ENCODE peak calls at places on chromosomes 2 and 18, in eight cellular contexts. One of them, this sample, is unnamed.
A peak's percentile ranks its signal among the peaks of the same experiment; 100 is the strongest.

GRCh38 chr18:3234457-3234856 is 13.1 kb upstream of the MYL12A start:
- DNase-seq in prostate gland: no peak
- DNase-seq in HCT116: no peak
- DNase-seq in GM23338: no peak
- DNase-seq in stomach: no peak
- DNase-seq in spleen: no peak
- DNase-seq in vagina: no peak
- DNase-seq in sigmoid colon: no peak
- DNase-seq in this sample: no peak

GRCh38 chr2:14642499-14642898 is 10.0 kb downstream of the LRATD1 start:
- DNase-seq in prostate gland: no peak
- DNase-seq in HCT116: no peak
- DNase-seq in GM23338: peak; percentile 54
- DNase-seq in stomach: no peak
- DNase-seq in spleen: no peak
- DNase-seq in vagina: no peak
- DNase-seq in sigmoid colon: no peak
- DNase-seq in this sample: no peak

GRCh38 chr18:56696966-56697365 is 45.8 kb downstream of the WDR7 start:
- DNase-seq in prostate gland: no peak
- DNase-seq in HCT116: no peak
- DNase-seq in GM23338: no peak
- DNase-seq in stomach: no peak
- DNase-seq in spleen: no peak
- DNase-seq in vagina: no peak
- DNase-seq in sigmoid colon: no peak
- DNase-seq in this sample: no peak

GRCh38 chr18:1995041-1995612 is 576.2 kb downstream of the METTL4 start:
- DNase-seq in prostate gland: no peak
- DNase-seq in HCT116: no peak
- DNase-seq in GM23338: no peak
- DNase-seq in stomach: no peak
- DNase-seq in spleen: no peak
- DNase-seq in vagina: no peak
- DNase-seq in sigmoid colon: no peak
- DNase-seq in this sample: no peak

GRCh38 chr2:101883860-101884259 is 107.9 kb upstream of the IL1R2 start:
- DNase-seq in prostate gland: peak; percentile 33
- DNase-seq in HCT116: peak; percentile 8
- DNase-seq in GM23338: peak; percentile 69
- DNase-seq in stomach: no peak
- DNase-seq in spleen: no peak
- DNase-seq in vagina: no peak
- DNase-seq in sigmoid colon: no peak
- DNase-seq in this sample: no peak

GRCh38 chr2:223203971-223204370 is 152.0 kb downstream of the KCNE4 start:
- DNase-seq in prostate gland: no peak
- DNase-seq in HCT116: no peak
- DNase-seq in GM23338: no peak
- DNase-seq in stomach: no peak
- DNase-seq in spleen: no peak
- DNase-seq in vagina: no peak
- DNase-seq in sigmoid colon: no peak
- DNase-seq in this sample: no peak

GRCh38 chr18:47730795-47731194 is 199.7 kb downstream of the SMAD2 start:
- DNase-seq in prostate gland: no peak
- DNase-seq in HCT116: no peak
- DNase-seq in GM23338: peak; percentile 27
- DNase-seq in stomach: no peak
- DNase-seq in spleen: peak; percentile 33
- DNase-seq in vagina: no peak
- DNase-seq in sigmoid colon: peak; percentile 34
- DNase-seq in this sample: no peak

GRCh38 chr2:16241166-16242160 is 301.1 kb downstream of the MYCN start:
- DNase-seq in prostate gland: no peak
- DNase-seq in HCT116: no peak
- DNase-seq in GM23338: no peak
- DNase-seq in stomach: no peak
- DNase-seq in spleen: no peak
- DNase-seq in vagina: no peak
- DNase-seq in sigmoid colon: no peak
- DNase-seq in this sample: no peak

GRCh38 chr2:43623052-43623451 is 14.0 kb upstream of the PLEKHH2 start:
- DNase-seq in prostate gland: no peak
- DNase-seq in HCT116: no peak
- DNase-seq in GM23338: no peak
- DNase-seq in stomach: no peak
- DNase-seq in spleen: no peak
- DNase-seq in vagina: no peak
- DNase-seq in sigmoid colon: peak; percentile 85
- DNase-seq in this sample: no peak

GRCh38 chr2:111119847-111120252 is 864 bp upstream of the BCL2L11 start:
- DNase-seq in prostate gland: no peak
- DNase-seq in HCT116: no peak
- DNase-seq in GM23338: no peak
- DNase-seq in stomach: no peak
- DNase-seq in spleen: no peak
- DNase-seq in vagina: no peak
- DNase-seq in sigmoid colon: no peak
- DNase-seq in this sample: no peak

GRCh38 chr2:8169443-8169842 is 512.4 kb upstream of the ID2 start:
- DNase-seq in prostate gland: no peak
- DNase-seq in HCT116: no peak
- DNase-seq in GM23338: no peak
- DNase-seq in stomach: no peak
- DNase-seq in spleen: no peak
- DNase-seq in vagina: no peak
- DNase-seq in sigmoid colon: no peak
- DNase-seq in this sample: no peak

GRCh38 chr2:68719912-68720311 is 14.7 kb upstream of the ARHGAP25 start:
- DNase-seq in prostate gland: no peak
- DNase-seq in HCT116: no peak
- DNase-seq in GM23338: no peak
- DNase-seq in stomach: no peak
- DNase-seq in spleen: no peak
- DNase-seq in vagina: no peak
- DNase-seq in sigmoid colon: no peak
- DNase-seq in this sample: no peak

GRCh38 chr2:68716948-68717661 is 17.5 kb upstream of the ARHGAP25 start:
- DNase-seq in prostate gland: no peak
- DNase-seq in HCT116: no peak
- DNase-seq in GM23338: no peak
- DNase-seq in stomach: no peak
- DNase-seq in spleen: no peak
- DNase-seq in vagina: no peak
- DNase-seq in sigmoid colon: no peak
- DNase-seq in this sample: no peak

GRCh38 chr2:68722712-68723111 is 11.9 kb upstream of the ARHGAP25 start:
- DNase-seq in prostate gland: no peak
- DNase-seq in HCT116: peak; percentile 6
- DNase-seq in GM23338: peak; percentile 64
- DNase-seq in stomach: no peak
- DNase-seq in spleen: no peak
- DNase-seq in vagina: peak; percentile 56
- DNase-seq in sigmoid colon: no peak
- DNase-seq in this sample: no peak

GRCh38 chr2:68721482-68722071 is 13.0 kb upstream of the ARHGAP25 start:
- DNase-seq in prostate gland: no peak
- DNase-seq in HCT116: peak; percentile 68
- DNase-seq in GM23338: no peak
- DNase-seq in stomach: peak; percentile 60
- DNase-seq in spleen: no peak
- DNase-seq in vagina: peak; percentile 27
- DNase-seq in sigmoid colon: no peak
- DNase-seq in this sample: peak; percentile 55

DNA sequence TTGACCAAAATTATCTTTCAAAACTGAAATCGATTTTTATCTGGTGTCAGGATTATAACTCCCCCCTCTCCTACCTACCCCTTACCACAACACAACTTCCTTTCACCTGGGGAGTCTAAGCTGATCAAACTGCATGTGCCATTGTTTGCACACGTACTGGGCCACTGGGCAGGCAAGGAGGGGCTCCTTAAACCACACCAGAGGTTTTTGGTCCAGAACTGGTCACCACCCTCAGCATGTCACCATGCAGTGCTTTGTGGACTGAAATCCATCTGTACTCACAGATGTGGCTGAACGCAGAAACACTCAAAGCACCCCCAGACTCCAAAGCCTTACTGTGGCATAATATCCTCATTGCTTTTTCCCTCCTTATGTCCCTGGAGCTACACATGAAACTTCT is 13.9 kb upstream of the ARHGAP25 start:
- DNase-seq in prostate gland: no peak
- DNase-seq in HCT116: no peak
- DNase-seq in GM23338: no peak
- DNase-seq in stomach: no peak
- DNase-seq in spleen: no peak
- DNase-seq in vagina: no peak
- DNase-seq in sigmoid colon: no peak
- DNase-seq in this sample: no peak
- H3K4me1 ChIP-seq in prostate gland: no peaks in the 10 kb centered on the region
- H3K4me1 ChIP-seq in HCT116: peaks cover 20% of the 10 kb centered on the region
- H3K4me1 ChIP-seq in GM23338: no peaks in the 10 kb centered on the region
- H3K4me1 ChIP-seq in stomach: no peaks in the 10 kb centered on the region
- H3K4me1 ChIP-seq in spleen: peaks cover 65% of the 10 kb centered on the region
- H3K4me1 ChIP-seq in vagina: no peaks in the 10 kb centered on the region
- H3K4me1 ChIP-seq in sigmoid colon: no peaks in the 10 kb centered on the region
- H3K4me1 ChIP-seq in this sample: peaks cover 6% of the 10 kb centered on the region

GRCh38 chr2:88691339-88692183 is at the start of gene RPIA:
- DNase-seq in prostate gland: peak; percentile 98
- DNase-seq in HCT116: peak; percentile 96
- DNase-seq in GM23338: peak; percentile 99
- DNase-seq in stomach: peak; percentile 99
- DNase-seq in spleen: peak; percentile 100
- DNase-seq in vagina: peak; percentile 97
- DNase-seq in sigmoid colon: peak; percentile 99
- DNase-seq in this sample: peak; percentile 97
- TF ChIP-seq POLR2AphosphoS5 in prostate gland: peak; percentile 96
- TF ChIP-seq POLR2AphosphoS5 in HCT116: peak; percentile 91
- TF ChIP-seq POLR2AphosphoS5 in GM23338: peak; percentile 84
- TF ChIP-seq POLR2AphosphoS5 in stomach: peak; percentile 85
- TF ChIP-seq POLR2AphosphoS5 in spleen: peak; percentile 90
- TF ChIP-seq POLR2AphosphoS5 in vagina: peak; percentile 96
- TF ChIP-seq POLR2AphosphoS5 in sigmoid colon: peak; percentile 81
- TF ChIP-seq POLR2AphosphoS5 in this sample: peak; percentile 70

GRCh38 chr2:217893440-217893839 is 109.4 kb downstream of the TNS1 start:
- DNase-seq in prostate gland: no peak
- DNase-seq in HCT116: no peak
- DNase-seq in GM23338: no peak
- DNase-seq in stomach: peak; percentile 51
- DNase-seq in spleen: no peak
- DNase-seq in vagina: no peak
- DNase-seq in sigmoid colon: no peak
- DNase-seq in this sample: no peak
- H3K4me1 ChIP-seq in prostate gland: no peaks in the 10 kb centered on the region
- H3K4me1 ChIP-seq in HCT116: no peaks in the 10 kb centered on the region
- H3K4me1 ChIP-seq in GM23338: no peaks in the 10 kb centered on the region
- H3K4me1 ChIP-seq in stomach: peaks cover 39% of the 10 kb centered on the region
- H3K4me1 ChIP-seq in spleen: peaks cover 85% of the 10 kb centered on the region
- H3K4me1 ChIP-seq in vagina: peaks cover 33% of the 10 kb centered on the region
- H3K4me1 ChIP-seq in sigmoid colon: no peaks in the 10 kb centered on the region
- H3K4me1 ChIP-seq in this sample: no peaks in the 10 kb centered on the region

GRCh38 chr2:233079473-233079877 is 19.3 kb downstream of the INPP5D start:
- DNase-seq in prostate gland: no peak
- DNase-seq in HCT116: no peak
- DNase-seq in GM23338: no peak
- DNase-seq in stomach: no peak
- DNase-seq in spleen: peak; percentile 87
- DNase-seq in vagina: no peak
- DNase-seq in sigmoid colon: no peak
- DNase-seq in this sample: no peak
- TF ChIP-seq POLR2AphosphoS5 in prostate gland: no peak
- TF ChIP-seq POLR2AphosphoS5 in HCT116: no peak
- TF ChIP-seq POLR2AphosphoS5 in GM23338: no peak
- TF ChIP-seq POLR2AphosphoS5 in stomach: no peak
- TF ChIP-seq POLR2AphosphoS5 in spleen: peak; percentile 85
- TF ChIP-seq POLR2AphosphoS5 in vagina: no peak
- TF ChIP-seq POLR2AphosphoS5 in sigmoid colon: no peak
- TF ChIP-seq POLR2AphosphoS5 in this sample: no peak

GRCh38 chr18:36629095-36629604 is 199.7 kb downstream of the TPGS2 start:
- DNase-seq in prostate gland: no peak
- DNase-seq in HCT116: no peak
- DNase-seq in GM23338: no peak
- DNase-seq in stomach: no peak
- DNase-seq in spleen: no peak
- DNase-seq in vagina: no peak
- DNase-seq in sigmoid colon: no peak
- DNase-seq in this sample: no peak
- H3K4me1 ChIP-seq in prostate gland: no peaks in the 10 kb centered on the region
- H3K4me1 ChIP-seq in HCT116: no peaks in the 10 kb centered on the region
- H3K4me1 ChIP-seq in GM23338: peaks cover 5% of the 10 kb centered on the region
- H3K4me1 ChIP-seq in stomach: no peaks in the 10 kb centered on the region
- H3K4me1 ChIP-seq in spleen: no peaks in the 10 kb centered on the region
- H3K4me1 ChIP-seq in vagina: peaks cover 8% of the 10 kb centered on the region
- H3K4me1 ChIP-seq in sigmoid colon: no peaks in the 10 kb centered on the region
- H3K4me1 ChIP-seq in this sample: no peaks in the 10 kb centered on the region

DNA sequence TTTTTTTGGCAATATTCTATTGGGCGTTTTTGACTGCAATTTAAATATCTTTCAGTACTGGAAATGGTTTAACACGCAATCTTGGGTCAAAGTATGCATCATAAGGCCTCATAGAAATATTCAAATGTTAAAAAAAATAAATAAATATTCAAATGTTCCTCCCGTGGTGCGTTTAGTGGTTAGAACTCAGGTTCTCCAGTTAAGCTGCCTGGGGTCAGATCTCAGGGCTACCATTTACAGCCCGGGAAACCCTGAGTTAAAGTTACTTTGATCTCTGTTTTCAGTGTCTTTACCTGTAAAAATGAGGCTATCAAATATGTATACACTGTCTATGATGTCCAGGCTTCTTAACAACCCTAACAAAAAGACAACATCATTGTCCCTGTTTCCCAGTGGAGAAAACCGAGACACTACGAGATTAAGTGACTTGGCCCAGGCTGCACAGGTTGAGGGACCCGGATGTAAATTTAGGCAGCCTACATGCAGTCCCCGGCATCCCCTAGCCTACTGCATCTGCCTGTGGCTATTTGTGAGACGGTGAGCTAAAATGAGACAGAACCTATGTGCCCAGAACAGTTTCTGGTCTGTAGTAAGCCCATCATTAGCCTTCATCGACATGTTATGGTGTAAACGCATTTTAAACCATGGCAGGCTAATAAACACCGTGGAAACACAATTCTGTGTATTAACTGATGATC is 1.7 kb downstream of the FHL2 start:
- DNase-seq in prostate gland: no peak
- DNase-seq in HCT116: peak; percentile 60
- DNase-seq in GM23338: no peak
- DNase-seq in stomach: no peak
- DNase-seq in spleen: no peak
- DNase-seq in vagina: no peak
- DNase-seq in sigmoid colon: no peak
- DNase-seq in this sample: no peak
- TF ChIP-seq POLR2AphosphoS5 in prostate gland: no peak
- TF ChIP-seq POLR2AphosphoS5 in HCT116: no peak
- TF ChIP-seq POLR2AphosphoS5 in GM23338: no peak
- TF ChIP-seq POLR2AphosphoS5 in stomach: no peak
- TF ChIP-seq POLR2AphosphoS5 in spleen: no peak
- TF ChIP-seq POLR2AphosphoS5 in vagina: no peak
- TF ChIP-seq POLR2AphosphoS5 in sigmoid colon: no peak
- TF ChIP-seq POLR2AphosphoS5 in this sample: peak; percentile 79